ENCODE peak calls at places on chromosomes 13 and 19, in four cellular contexts. D is H1, O is K562, Q is HepG2. W is an unnamed sample.

GRCh38 chr13:112905990-112906641 is 62.9 kb upstream of the MCF2L start:
- DNase-seq in D (peak), O (no peak), Q (peak), W (no peak)

GRCh38 chr13:110312669-110313031 is 5.6 kb downstream of the COL4A2 start:
- DNase-seq in D (no peak), O (no peak), Q (no peak), W (no peak)

GRCh38 chr19:8145969-8146368 is 3.4 kb downstream of the FBN3 start:
- DNase-seq in D (no peak), O (peak), Q (no peak), W (no peak)

GRCh38 chr19:7331446-7331845 is 17.3 kb upstream of the ARHGEF18 start:
- DNase-seq in D (no peak), O (no peak), Q (no peak), W (no peak)

GRCh38 chr13:30569901-30570576 is 47.7 kb upstream of the USPL1 start:
- DNase-seq in D (peak), O (no peak), Q (peak), W (no peak)

GRCh38 chr19:45087531-45087930 is 5.4 kb upstream of the PPP1R37 start:
- DNase-seq in D (no peak), O (no peak), Q (no peak), W (no peak)

GRCh38 chr13:73429691-73430090 is 370.9 kb downstream of the KLF5 start:
- DNase-seq in D (no peak), O (no peak), Q (no peak), W (no peak)

GRCh38 chr13:113548171-113548641 is 36.3 kb upstream of the TFDP1 start:
- DNase-seq in D (no peak), O (no peak), Q (no peak), W (no peak)

GRCh38 chr19:31085125-31085524 is 264.1 kb downstream of the TSHZ3 start:
- DNase-seq in D (no peak), O (no peak), Q (no peak), W (no peak)

GRCh38 chr19:38340927-38341326 is 5.3 kb downstream of the CATSPERG start:
- DNase-seq in D (no peak), O (no peak), Q (no peak), W (no peak)

GRCh38 chr13:50320297-50320862 is 305.1 kb downstream of the KCNRG start:
- DNase-seq in D (no peak), O (no peak), Q (peak), W (no peak)

GRCh38 chr19:49427855-49428546 is 2.8 kb downstream of the GFY start:
- DNase-seq in D (no peak), O (peak), Q (no peak), W (no peak)

GRCh38 chr13:95319551-95320274 is 18.5 kb upstream of the ABCC4 start:
- DNase-seq in D (no peak), O (no peak), Q (no peak), W (no peak)
- TF ChIP-seq CBX5 in D (no peak), O (no peak), Q (no peak), W (no peak)

DNA sequence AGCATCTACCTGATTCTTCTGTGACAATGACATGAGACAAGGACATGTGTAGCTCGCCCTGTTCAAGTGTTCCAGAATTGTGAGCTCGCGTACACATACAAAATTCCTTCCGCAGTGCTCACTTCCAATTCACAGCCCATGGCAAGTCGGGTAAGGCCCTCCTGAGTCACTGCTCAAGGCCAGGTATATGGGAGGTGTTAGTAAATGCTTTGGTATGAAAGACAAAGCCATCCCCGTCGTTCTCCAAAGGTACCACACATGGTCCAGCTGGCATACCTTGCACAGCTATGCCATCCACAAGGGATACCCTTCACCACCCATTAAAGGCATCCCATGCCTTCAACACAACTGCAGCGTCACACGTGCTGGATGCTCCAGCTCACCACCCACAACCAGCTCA is 4.4 kb upstream of the ELL start:
- DNase-seq in D (no peak), O (no peak), Q (no peak), W (no peak)
- TF ChIP-seq CBX5 in D (no peak), O (no peak), Q (no peak), W (no peak)

GRCh38 chr13:28477709-28477973 is 17.3 kb downstream of the FLT1 start:
- DNase-seq in D (no peak), O (no peak), Q (no peak), W (no peak)
- TF ChIP-seq CBX5 in D (no peak), O (no peak), Q (no peak), W (no peak)

DNA sequence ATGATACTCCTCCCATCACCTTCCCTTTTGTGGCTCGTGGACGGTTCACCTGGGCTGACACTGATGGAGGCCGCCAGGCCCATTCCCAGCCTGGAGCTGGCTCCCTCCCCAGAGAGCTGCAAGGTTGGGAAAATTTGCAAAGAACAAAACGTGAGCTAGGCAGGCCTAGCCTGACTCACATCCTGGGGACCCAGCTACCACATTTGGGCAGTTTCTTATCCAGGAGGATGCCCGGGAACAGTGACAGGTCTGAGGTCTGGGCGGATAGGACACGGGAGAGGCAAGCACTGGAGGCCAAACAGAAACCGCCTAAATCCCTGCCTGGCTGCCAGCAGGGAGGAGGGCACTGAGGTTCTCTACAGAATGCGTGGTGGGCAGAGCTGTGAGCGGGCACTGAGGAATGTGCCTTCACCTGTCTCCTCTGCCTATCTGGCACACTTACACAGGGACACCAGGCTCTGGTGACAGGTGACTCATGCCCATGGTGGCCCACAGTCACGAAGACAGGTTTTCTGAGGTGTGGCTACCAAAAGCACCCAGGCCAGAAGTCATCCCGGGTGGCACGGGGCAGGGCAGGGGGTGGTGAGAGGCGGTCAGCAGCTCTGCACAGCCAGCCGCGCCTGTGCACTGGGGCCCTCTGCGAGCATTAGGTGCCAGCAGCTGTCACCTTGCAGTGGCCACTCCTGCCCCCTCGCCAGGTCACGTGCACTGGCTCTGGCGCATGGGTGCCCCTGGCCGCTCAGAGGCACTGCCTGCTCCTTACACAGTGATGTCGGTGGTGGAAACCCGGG is 23.2 kb downstream of the SH3GL1 start:
- DNase-seq in D (no peak), O (no peak), Q (no peak), W (no peak)
- TF ChIP-seq CBX5 in D (no peak), O (no peak), Q (no peak), W (no peak)

GRCh38 chr19:40465025-40465780 is at the start of gene BLVRB:
- DNase-seq in D (no peak), O (no peak), Q (peak), W (no peak)
- TF ChIP-seq CBX5 in D (no peak), O (no peak), Q (no peak), W (no peak)

GRCh38 chr19:42441047-42441440 is 1.7 kb downstream of the CXCL17 start:
- DNase-seq in D (no peak), O (no peak), Q (peak), W (no peak)
- TF ChIP-seq CBX5 in D (no peak), O (no peak), Q (no peak), W (no peak)

GRCh38 chr13:67775359-67775758 is 545.2 kb upstream of the PCDH9 start:
- DNase-seq in D (no peak), O (no peak), Q (no peak), W (no peak)

GRCh38 chr13:67769063-67769986 is 539.2 kb upstream of the PCDH9 start:
- DNase-seq in D (no peak), O (no peak), Q (no peak), W (no peak)

GRCh38 chr13:67771106-67771505 is 541.0 kb upstream of the PCDH9 start:
- DNase-seq in D (no peak), O (no peak), Q (no peak), W (no peak)

GRCh38 chr13:67772807-67773453 is 542.8 kb upstream of the PCDH9 start:
- DNase-seq in D (no peak), O (no peak), Q (no peak), W (no peak)

DNA sequence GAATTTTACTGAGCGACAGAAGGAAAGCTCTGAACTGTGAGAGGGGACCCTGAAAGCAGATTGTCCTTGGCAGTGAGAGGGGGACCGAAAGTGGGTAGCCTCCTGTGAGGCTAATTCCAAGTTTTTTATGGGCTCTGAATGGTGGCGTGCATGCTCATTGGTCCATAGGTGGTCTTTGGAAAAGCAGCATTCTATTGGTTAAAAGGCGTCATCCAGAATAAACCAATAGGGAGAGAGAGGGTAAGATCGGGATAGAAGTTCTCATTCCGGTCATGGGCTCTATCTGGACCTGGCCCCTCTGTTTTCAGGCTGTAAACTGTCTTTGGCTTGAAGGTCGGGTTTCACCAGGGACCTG is 539.8 kb upstream of the PCDH9 start:
- DNase-seq in D (no peak), O (no peak), Q (no peak), W (no peak)
- TF ChIP-seq CBX5 in D (no peak), O (no peak), Q (no peak), W (no peak)

DNA sequence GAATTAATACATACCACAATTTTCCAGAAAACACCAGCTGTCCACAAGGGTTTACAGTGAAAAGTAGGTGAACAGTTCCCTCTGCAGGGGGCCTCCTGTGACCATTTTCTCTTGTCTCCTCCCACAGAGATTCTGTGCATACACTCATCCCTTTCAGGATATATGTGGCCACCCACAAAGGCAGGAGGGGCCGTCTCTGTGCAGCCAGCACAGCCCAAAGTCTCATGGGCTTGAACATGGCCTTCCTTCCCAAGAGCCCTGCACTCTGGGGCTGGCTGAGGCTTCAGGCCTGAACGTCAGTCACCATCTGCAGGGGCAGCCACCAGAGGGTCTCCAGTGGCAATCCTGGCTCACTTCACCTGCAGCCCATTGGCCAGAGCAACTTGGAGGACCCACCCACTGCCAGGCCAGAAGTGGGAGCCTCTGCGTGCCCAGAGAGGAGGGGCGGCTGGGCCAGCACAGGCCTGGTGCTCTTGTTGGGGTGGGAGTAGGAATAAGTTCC is 25.2 kb downstream of the TMEM161A start:
- DNase-seq in D (no peak), O (peak), Q (peak), W (no peak)
- TF ChIP-seq CBX5 in D (no peak), O (no peak), Q (no peak), W (no peak)

DNA sequence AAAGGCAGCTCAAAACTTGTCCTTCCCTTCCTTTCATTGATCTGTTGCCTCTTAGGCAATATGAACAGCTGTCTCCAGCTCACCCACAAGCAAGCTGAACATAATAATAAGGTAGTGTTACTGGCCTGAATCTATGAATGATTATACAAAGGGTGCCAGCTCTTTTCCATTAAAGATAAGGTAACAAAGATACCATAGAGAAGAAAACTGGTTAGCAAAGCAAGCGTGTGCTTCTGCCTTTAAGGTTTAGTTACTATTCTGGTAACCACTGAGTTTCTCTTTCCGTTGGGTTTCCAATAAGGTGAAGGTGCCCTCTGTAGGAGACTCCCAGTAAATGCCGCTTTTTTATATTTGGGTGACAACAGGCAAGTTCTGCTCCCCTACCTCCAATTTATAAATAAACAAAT is 12.1 kb upstream of the DACH1 start:
- DNase-seq in D (no peak), O (no peak), Q (peak), W (no peak)
- TF ChIP-seq CBX5 in D (no peak), O (no peak), Q (no peak), W (no peak)

DNA sequence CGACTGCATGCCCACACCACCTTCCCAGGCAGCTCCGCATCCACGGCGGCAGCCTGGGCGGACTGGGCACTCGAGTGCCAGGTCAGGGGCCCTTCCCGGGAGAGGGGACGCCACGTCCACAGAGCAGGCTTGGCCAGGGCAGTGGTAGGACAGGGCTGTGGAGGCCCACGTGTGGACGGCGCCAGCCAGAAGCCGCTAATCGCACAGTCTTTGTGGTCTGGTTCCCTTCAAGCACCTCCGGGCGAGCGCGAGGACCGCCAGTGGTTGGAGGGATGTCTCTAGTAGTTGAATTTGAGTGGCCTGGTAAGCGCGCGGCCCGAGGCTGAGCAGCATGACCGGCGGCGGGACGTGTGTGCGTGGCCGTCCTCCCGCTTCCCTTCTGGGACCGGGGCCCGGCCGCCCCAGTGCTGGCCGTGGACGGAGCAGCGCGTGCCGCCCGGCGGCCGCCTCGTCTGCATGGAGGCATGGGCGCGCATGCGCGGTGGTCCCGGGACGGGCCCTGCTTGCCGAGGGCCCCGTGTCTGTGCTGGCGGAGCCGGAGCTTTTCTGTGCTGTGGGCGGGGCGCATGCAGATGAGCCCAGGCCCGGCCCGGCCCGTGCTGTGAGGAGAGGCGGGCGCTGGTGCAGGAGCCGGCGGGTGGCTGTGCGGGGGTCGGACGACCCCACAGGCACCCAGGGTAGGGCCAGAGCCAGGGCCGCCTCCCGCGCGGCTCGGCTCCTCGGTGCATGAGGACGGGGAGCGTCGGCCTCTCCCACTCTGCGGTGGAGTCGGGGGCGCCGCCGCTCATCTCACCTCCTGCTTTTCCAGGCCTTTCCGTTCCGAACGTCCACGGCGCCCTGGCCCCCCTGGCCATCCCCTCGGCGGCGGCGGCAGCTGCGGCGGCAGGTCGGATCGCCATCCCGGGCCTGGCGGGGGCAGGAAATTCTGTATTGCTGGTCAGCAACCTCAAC is 8.6 kb downstream of the PTBP1 start:
- DNase-seq in D (no peak), O (peak), Q (no peak), W (no peak)
- TF ChIP-seq CBX5 in D (no peak), O (no peak), Q (no peak), W (no peak)

W was measured in GM12878.